ENCODE peak calls at places on chromosomes 13 and 19, in seven cellular contexts. Y is HCT116, A is neuronal stem cell, M is colonic mucosa, V is uterus, L is ovary, N is cardiac muscle cell. T is an unnamed sample.
A peak's percentile ranks its signal among the peaks of the same experiment; 100 is the strongest.

GRCh38 chr19:49801401-49801888 is 11.6 kb downstream of the FUZ start:
- DNase-seq in V (no peak), N (no peak), Y (no peak), L (no peak), A (no peak), M (no peak), T (no peak)

GRCh38 chr19:55199620-55200204 is 9.6 kb downstream of the PTPRH start:
- DNase-seq in A (no peak), V (no peak), N (no peak), M (no peak), L (no peak), Y (no peak), T (no peak)

GRCh38 chr19:42129399-42130253 is 2.6 kb downstream of the POU2F2 start:
- DNase-seq in L (no peak), N (peak; percentile 29), V (no peak), Y (no peak), M (peak; percentile 31), A (no peak), T (no peak)

GRCh38 chr13:90256746-90257145 is 1090.7 kb upstream of the MIR17HG start:
- DNase-seq in V (no peak), N (no peak), Y (no peak), A (no peak), M (no peak), L (no peak), T (no peak)

GRCh38 chr19:58097783-58098681 is at the start of gene ZSCAN18:
- DNase-seq in L (peak; percentile 99), A (peak; percentile 100), M (peak; percentile 95), V (peak; percentile 98), N (peak; percentile 98), Y (no peak), T (peak; percentile 97)

GRCh38 chr13:112060899-112061366 is 6.0 kb upstream of the SOX1 start:
- DNase-seq in Y (no peak), L (no peak), V (no peak), M (no peak), A (no peak), N (no peak), T (no peak)

GRCh38 chr13:26967119-26968038 is 204.2 kb downstream of the USP12 start:
- DNase-seq in Y (no peak), N (peak; percentile 70), L (peak; percentile 48), M (no peak), V (no peak), A (no peak), T (no peak)

GRCh38 chr19:496333-496634 is at the start of gene MADCAM1:
- DNase-seq in N (no peak), A (no peak), L (no peak), M (no peak), Y (no peak), V (no peak), T (no peak)

GRCh38 chr19:57302020-57302465 is 18.2 kb upstream of the ZNF543 start:
- DNase-seq in Y (no peak), L (no peak), N (peak; percentile 97), V (no peak), M (no peak), A (no peak), T (no peak)

GRCh38 chr19:57028804-57029525 is 90.8 kb upstream of the USP29 start:
- DNase-seq in V (no peak), N (no peak), M (no peak), Y (no peak), L (no peak), A (no peak), T (no peak)

GRCh38 chr13:95256086-95256485 is 45.2 kb downstream of the ABCC4 start:
- DNase-seq in Y (peak; percentile 93), V (no peak), N (peak; percentile 84), M (no peak), A (no peak), L (no peak), T (no peak)

GRCh38 chr19:49431330-49431749 is 6.2 kb downstream of the GFY start:
- DNase-seq in N (no peak), V (no peak), L (no peak), A (no peak), M (no peak), Y (no peak), T (no peak)

GRCh38 chr19:42122691-42123607 is 9.3 kb downstream of the POU2F2 start:
- DNase-seq in V (no peak), N (no peak), M (no peak), L (no peak), Y (no peak), A (no peak), T (no peak)

GRCh38 chr19:33998739-33999345 is 173.5 kb upstream of the LSM14A start:
- DNase-seq in V (no peak), N (peak; percentile 13), A (no peak), Y (no peak), L (no peak), M (no peak), T (no peak)

GRCh38 chr13:77595166-77595810 is 59.8 kb downstream of the SCEL start:
- DNase-seq in L (no peak), V (no peak), M (no peak), Y (no peak), A (no peak), N (no peak), T (no peak)

GRCh38 chr13:47555235-47555634 is 445.8 kb downstream of the SUCLA2 start:
- DNase-seq in L (no peak), M (no peak), A (no peak), N (no peak), V (no peak), Y (no peak), T (no peak)

GRCh38 chr19:35777411-35777841 is 2.1 kb downstream of the ARHGAP33 start:
- DNase-seq in A (no peak), Y (no peak), N (no peak), L (no peak), V (no peak), M (no peak), T (no peak)

GRCh38 chr19:45767410-45767880 is 1.6 kb downstream of the SIX5 start:
- DNase-seq in N (peak; percentile 93), A (peak; percentile 72), L (peak; percentile 88), V (peak; percentile 88), M (peak; percentile 75), Y (no peak), T (peak; percentile 81)

GRCh38 chr13:110664673-110665072 is 41.2 kb downstream of the CARS2 start:
- DNase-seq in V (no peak), A (no peak), Y (no peak), N (no peak), L (no peak), M (no peak), T (no peak)

GRCh38 chr13:114115191-114115671 is 17.2 kb downstream of the RASA3 start:
- DNase-seq in A (no peak), N (peak; percentile 72), V (peak; percentile 20), Y (no peak), L (peak; percentile 17), M (peak; percentile 65), T (no peak)

GRCh38 chr19:50724522-50725217 is 1.5 kb downstream of the CLEC11A start:
- DNase-seq in N (peak; percentile 100), V (peak; percentile 100), A (peak; percentile 100), M (peak; percentile 100), L (peak; percentile 100), Y (peak; percentile 99), T (peak; percentile 98)

DNA sequence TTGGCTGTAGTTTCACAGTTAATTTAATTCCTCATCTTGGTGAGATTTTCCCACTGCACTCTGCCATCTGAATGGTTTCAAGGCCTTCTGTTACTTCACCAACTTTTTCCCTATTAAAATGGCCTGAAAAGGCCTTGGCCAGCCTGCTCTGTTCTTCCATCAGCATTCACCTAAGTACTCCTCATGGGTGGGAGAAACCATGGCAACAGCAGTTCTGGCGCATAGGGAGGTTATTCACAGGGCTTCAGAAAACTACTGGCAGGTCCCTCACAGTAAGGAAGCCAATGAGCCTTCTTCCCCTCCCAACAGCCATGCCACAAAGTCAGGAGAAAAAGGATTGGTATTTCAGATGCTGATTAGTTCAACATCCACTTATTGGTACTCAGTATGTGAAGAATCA is 17.2 kb upstream of the GJB2 start:
- DNase-seq in V (no peak), Y (no peak), N (no peak), A (no peak), L (no peak), M (no peak), T (no peak)
- H3K27ac ChIP-seq in V (no peak overlapping the region), Y (no peak overlapping the region), N (no peak overlapping the region), A (no peak overlapping the region), L (no peak overlapping the region), M (no peak overlapping the region), T (no peak overlapping the region)

GRCh38 chr19:31974290-31974689 is 371.1 kb upstream of the ZNF507 start:
- DNase-seq in N (no peak), M (no peak), Y (no peak), V (no peak), A (no peak), L (no peak), T (no peak)
- H3K9me3 ChIP-seq in N (no peaks in the 10 kb centered on the region), M (no peaks in the 10 kb centered on the region), Y (peaks cover 8% of the 10 kb centered on the region), V (no peaks in the 10 kb centered on the region), A (no peaks in the 10 kb centered on the region), L (no peaks in the 10 kb centered on the region), T (no peaks in the 10 kb centered on the region)

GRCh38 chr13:37868691-37869505 is 674 bp downstream of the TRPC4 start:
- DNase-seq in V (no peak), A (peak; percentile 31), N (peak; percentile 72), L (peak; percentile 14), M (no peak), Y (no peak), T (no peak)

GRCh38 chr13:37869756-37870488 is at the start of gene TRPC4:
- DNase-seq in A (peak; percentile 61), N (peak; percentile 83), L (peak; percentile 54), Y (no peak), V (peak; percentile 79), M (peak; percentile 26), T (no peak)

GRCh38 chr13:37870489-37870845 is 895 bp upstream of the TRPC4 start:
- DNase-seq in M (no peak), A (no peak), N (no peak), V (no peak), L (no peak), Y (no peak), T (no peak)

GRCh38 chr13:37869506-37869755 is 141 bp downstream of the TRPC4 start:
- DNase-seq in L (peak; percentile 15), V (no peak), M (no peak), Y (no peak), A (peak; percentile 48), N (no peak), T (no peak)

GRCh38 chr13:37870895-37871550 is 1.5 kb upstream of the TRPC4 start:
- DNase-seq in M (no peak), V (no peak), L (no peak), A (no peak), N (peak; percentile 76), Y (no peak), T (no peak)
- H3K27ac ChIP-seq in M (no peak overlapping the region), V (peak overlapping the region; percentile 84), L (no peak overlapping the region), A (no peak overlapping the region), N (no peak overlapping the region), Y (no peak overlapping the region), T (no peak overlapping the region)

DNA sequence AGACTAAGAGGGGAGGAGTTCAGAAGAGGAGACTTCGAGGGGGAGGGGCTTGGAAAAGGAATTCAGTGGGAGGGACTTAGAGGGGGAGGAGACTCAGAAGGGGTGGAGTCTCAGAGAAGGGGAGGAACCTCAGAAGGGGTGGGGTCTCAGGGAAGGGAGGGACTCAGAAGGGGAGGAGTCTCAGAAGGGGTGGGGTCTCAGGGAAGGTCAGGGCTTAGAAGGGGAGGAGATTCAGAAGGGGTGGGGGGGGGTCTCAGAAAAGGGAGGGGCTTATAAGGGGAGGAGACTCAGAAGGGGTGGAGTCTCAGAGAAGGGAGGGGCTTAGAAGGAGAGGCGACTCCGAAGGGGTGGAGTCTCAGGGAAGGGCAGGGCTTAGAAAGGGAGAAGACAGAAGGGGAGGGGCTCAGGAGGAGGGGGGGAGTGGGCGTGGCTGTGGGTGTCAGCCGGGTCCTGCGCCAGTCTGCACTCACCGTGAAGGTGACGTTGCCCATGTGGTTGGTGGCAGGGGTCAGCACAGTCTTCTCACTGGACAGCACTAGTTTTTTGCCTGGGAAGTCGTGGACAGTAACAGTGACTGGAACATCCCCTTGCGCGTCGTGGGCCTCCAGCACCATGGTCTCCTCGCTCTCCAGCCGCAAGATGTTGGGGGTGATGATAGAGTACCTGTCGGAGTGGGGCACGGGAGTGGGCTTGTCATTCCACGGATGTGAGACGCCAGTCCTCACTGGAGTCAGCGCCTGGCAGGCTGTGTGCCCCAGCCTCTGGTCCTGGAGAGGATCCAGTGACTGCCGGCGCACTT is 1.5 kb downstream of the C3 start:
- DNase-seq in M (no peak), N (peak; percentile 59), L (peak; percentile 69), V (no peak), Y (peak; percentile 79), A (no peak), T (no peak)
- H3K9me3 ChIP-seq in M (no peaks in the 10 kb centered on the region), N (no peaks in the 10 kb centered on the region), L (no peaks in the 10 kb centered on the region), V (no peaks in the 10 kb centered on the region), Y (no peaks in the 10 kb centered on the region), A (no peaks in the 10 kb centered on the region), T (no peaks in the 10 kb centered on the region)